ENCODE peak calls at places on chromosome 21, in five cellular contexts. N, R, W, U and A are unnamed samples.

GRCh38 chr21:43343095-43343991 is 83.6 kb downstream of the SIK1 start:
- DNase-seq in U (no peak), N (no peak), R (no peak), W (no peak), A (no peak)

GRCh38 chr21:31403596-31404333 is 59.7 kb upstream of the TIAM1 start:
- DNase-seq in N (no peak), U (no peak), R (no peak), W (no peak), A (no peak)

GRCh38 chr21:32916522-32917099 is 109.1 kb upstream of the OLIG2 start:
- DNase-seq in W (no peak), N (peak), U (no peak), R (no peak), A (no peak)

GRCh38 chr21:34946385-34947121 is 102.5 kb downstream of the RUNX1 start:
- DNase-seq in W (no peak), R (no peak), U (no peak), N (peak), A (no peak)

GRCh38 chr21:32189688-32190483 is 89.0 kb downstream of the MIS18A start:
- DNase-seq in N (no peak), U (no peak), R (no peak), W (no peak), A (no peak)

GRCh38 chr21:45453308-45453950 is 48.5 kb downstream of the COL18A1 start:
- DNase-seq in U (no peak), W (no peak), N (no peak), R (no peak), A (no peak)

GRCh38 chr21:39660191-39660590 is 47.5 kb downstream of the B3GALT5 start:
- DNase-seq in N (no peak), R (no peak), W (no peak), U (no peak), A (no peak)

GRCh38 chr21:36706951-36707762 is 8.2 kb downstream of the SIM2 start:
- DNase-seq in W (peak), U (no peak), R (no peak), N (no peak), A (no peak)

GRCh38 chr21:34846601-34847112 is 177.9 kb downstream of the CLIC6 start:
- DNase-seq in N (no peak), W (no peak), U (no peak), R (no peak), A (no peak)